ENCODE peak calls at places on chromosomes 2 and 18, in seven cellular contexts. I, F, D, J, A, E and G are unnamed samples.

GRCh38 chr18:45521777-45522176 is 93.5 kb upstream of the SLC14A2 start:
- DNase-seq in I (no peak), F (peak), D (peak), J (no peak), A (no peak), E (peak), G (no peak)

GRCh38 chr2:43029186-43029585 is 197.2 kb downstream of the ZFP36L2 start:
- DNase-seq in I (no peak), F (no peak), D (no peak), J (no peak), A (no peak), E (no peak), G (no peak)

GRCh38 chr18:79544386-79544963 is 135.1 kb upstream of the CTDP1 start:
- DNase-seq in I (no peak), F (no peak), D (no peak), J (no peak), A (no peak), E (no peak), G (no peak)

GRCh38 chr2:24559714-24560113 is 68.7 kb downstream of the NCOA1 start:
- DNase-seq in I (no peak), F (peak), D (no peak), J (no peak), A (no peak), E (peak), G (no peak)

GRCh38 chr2:72743481-72743880 is 82.4 kb downstream of the EXOC6B start:
- DNase-seq in I (no peak), F (no peak), D (no peak), J (no peak), A (no peak), E (no peak), G (no peak)

GRCh38 chr2:10909050-10909995 is 2.4 kb upstream of the KCNF1 start:
- DNase-seq in I (no peak), F (no peak), D (peak), J (no peak), A (peak), E (no peak), G (peak)

GRCh38 chr2:15486770-15487169 is 74.4 kb downstream of the NBAS start:
- DNase-seq in I (no peak), F (no peak), D (no peak), J (no peak), A (no peak), E (no peak), G (no peak)

GRCh38 chr2:234514099-234514498 is 17.2 kb upstream of the ARL4C start:
- DNase-seq in I (no peak), F (no peak), D (no peak), J (no peak), A (no peak), E (no peak), G (no peak)

GRCh38 chr18:9918016-9918680 is 4.3 kb downstream of the VAPA start:
- DNase-seq in I (no peak), F (peak), D (no peak), J (peak), A (no peak), E (no peak), G (no peak)

GRCh38 chr2:99085400-99085799 is 56.1 kb upstream of the C2orf15 start:
- DNase-seq in I (no peak), F (peak), D (no peak), J (peak), A (no peak), E (peak), G (peak)

GRCh38 chr2:12502759-12503158 is 214.0 kb upstream of the TRIB2 start:
- DNase-seq in I (no peak), F (no peak), D (no peak), J (no peak), A (no peak), E (peak), G (no peak)

GRCh38 chr2:156305121-156305520 is 27.4 kb downstream of the NR4A2 start:
- DNase-seq in I (no peak), F (no peak), D (no peak), J (no peak), A (no peak), E (no peak), G (no peak)

GRCh38 chr2:181457741-181458425 is 697 bp downstream of the ITGA4 start:
- DNase-seq in I (peak), F (peak), D (peak), J (no peak), A (peak), E (peak), G (peak)

GRCh38 chr2:144156736-144157645 is 362.9 kb downstream of the ZEB2 start:
- DNase-seq in I (no peak), F (no peak), D (no peak), J (no peak), A (no peak), E (no peak), G (no peak)

GRCh38 chr2:39981877-39982276 is 202.8 kb upstream of the THUMPD2 start:
- DNase-seq in I (no peak), F (no peak), D (no peak), J (no peak), A (peak), E (peak), G (no peak)

GRCh38 chr2:182391443-182391842 is 35.4 kb downstream of the PDE1A start:
- DNase-seq in I (no peak), F (no peak), D (no peak), J (no peak), A (no peak), E (no peak), G (no peak)

GRCh38 chr2:127530245-127531132 is 4.2 kb upstream of the IWS1 start:
- DNase-seq in I (no peak), F (no peak), D (no peak), J (no peak), A (no peak), E (peak), G (no peak)

GRCh38 chr2:182716665-182716990 is 571 bp downstream of the DNAJC10 start:
- DNase-seq in I (no peak), F (no peak), D (no peak), J (peak), A (no peak), E (no peak), G (peak)

GRCh38 chr2:174014699-174015070 is 49.5 kb upstream of the SP3 start:
- DNase-seq in I (no peak), F (no peak), D (no peak), J (no peak), A (peak), E (no peak), G (no peak)

GRCh38 chr18:68172842-68173549 is 541.9 kb downstream of the TMX3 start:
- DNase-seq in I (no peak), F (no peak), D (no peak), J (no peak), A (no peak), E (no peak), G (no peak)

GRCh38 chr18:58761970-58762780 is 90.9 kb downstream of the MALT1 start:
- DNase-seq in I (no peak), F (no peak), D (peak), J (no peak), A (no peak), E (no peak), G (no peak)

GRCh38 chr2:129760669-129761068 is 218.8 kb upstream of the RAB6C start:
- DNase-seq in I (no peak), F (no peak), D (no peak), J (no peak), A (no peak), E (no peak), G (no peak)